ENCODE peak calls at places on chromosome 22, in four cellular contexts. S is IMR-90, E is K562, V is endothelial cell of umbilical vein. U is an unnamed sample. For H3K9me1, the result is how much of the 10 kb centered on the place peaks cover.

GRCh38 chr22:19942886-19943664 is 1.5 kb upstream of the TXNRD2 start:
- DNase-seq in V (peak), E (peak), S (peak), U (no peak)

GRCh38 chr22:39721456-39722325 is 151.1 kb downstream of the CACNA1I start:
- DNase-seq in E (no peak), V (no peak), S (no peak), U (no peak)

GRCh38 chr22:19178065-19178658 is 374 bp downstream of the SLC25A1 start:
- DNase-seq in S (peak), E (peak), V (peak), U (peak)

GRCh38 chr22:38505595-38506117 is 455 bp downstream of the DDX17 start:
- DNase-seq in S (peak), V (peak), E (peak), U (no peak)

GRCh38 chr22:48338793-48339705 is 1488.6 kb downstream of the BRD1 start:
- DNase-seq in V (no peak), E (no peak), S (no peak), U (no peak)

GRCh38 chr22:41256254-41256897 is 15.6 kb upstream of the CHADL start:
- DNase-seq in E (no peak), V (peak), S (peak), U (no peak)

GRCh38 chr22:19728271-19728670 is 4.9 kb downstream of the GP1BB start:
- DNase-seq in S (no peak), V (no peak), E (no peak), U (no peak)

GRCh38 chr22:37784829-37785495 is 22.8 kb upstream of the GCAT start:
- DNase-seq in S (no peak), V (no peak), E (no peak), U (no peak)

GRCh38 chr22:46972256-46972655 is 209.8 kb downstream of the TBC1D22A start:
- DNase-seq in S (no peak), V (no peak), E (no peak), U (no peak)

GRCh38 chr22:42963231-42963595 is 51.7 kb downstream of the PACSIN2 start:
- DNase-seq in E (no peak), S (no peak), V (no peak), U (no peak)

GRCh38 chr22:42959472-42960145 is 55.3 kb downstream of the PACSIN2 start:
- DNase-seq in S (peak), E (peak), V (peak), U (no peak)

GRCh38 chr22:42960146-42960509 is 54.8 kb downstream of the PACSIN2 start:
- DNase-seq in V (no peak), E (no peak), S (peak), U (no peak)

GRCh38 chr22:42962295-42963230 is 52.4 kb downstream of the PACSIN2 start:
- DNase-seq in S (peak), V (no peak), E (no peak), U (no peak)

GRCh38 chr22:42961815-42962214 is 53.1 kb downstream of the PACSIN2 start:
- DNase-seq in V (no peak), S (no peak), E (no peak), U (no peak)
- H3K9me1 ChIP-seq in V (under half), S (under half), E (under half), U (under half)

GRCh38 chr22:29388759-29389090 is 355 bp upstream of the AP1B1 start:
- DNase-seq in E (no peak), V (no peak), S (no peak), U (no peak)
- H3K27ac ChIP-seq in E (peak), V (no peak), S (peak), U (no peak)

DNA sequence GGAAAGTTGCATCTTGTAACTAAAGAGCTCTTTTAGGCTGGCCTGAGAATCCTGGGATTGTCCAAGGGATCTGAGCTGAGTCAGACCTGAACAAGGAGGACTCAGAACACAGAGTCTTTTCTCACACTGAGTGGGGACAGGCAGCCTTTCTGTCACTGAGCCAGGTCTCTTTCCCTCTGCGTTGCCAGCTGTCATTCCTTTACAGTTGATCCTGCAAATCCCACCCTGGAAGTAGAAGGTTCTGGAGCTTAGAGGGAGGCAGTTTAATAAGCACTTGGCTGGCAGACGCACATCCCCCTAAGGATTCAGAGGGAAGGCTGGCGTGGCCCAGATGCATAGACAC is 76.3 kb upstream of the SUSD2 start:
- DNase-seq in E (no peak), V (no peak), S (peak), U (no peak)
- H3K9me1 ChIP-seq in E (under half), V (under half), S (under half), U (under half)

GRCh38 chr22:29190051-29190450 is 15.6 kb upstream of the EMID1 start:
- DNase-seq in V (no peak), E (no peak), S (no peak), U (no peak)

GRCh38 chr22:29184886-29185575 is 20.7 kb upstream of the EMID1 start:
- DNase-seq in S (no peak), E (no peak), V (no peak), U (no peak)

GRCh38 chr22:29186302-29186701 is 19.4 kb upstream of the EMID1 start:
- DNase-seq in E (no peak), V (no peak), S (no peak), U (no peak)

GRCh38 chr22:29190915-29191314 is 14.8 kb upstream of the EMID1 start:
- DNase-seq in E (no peak), S (no peak), V (no peak), U (no peak)

DNA sequence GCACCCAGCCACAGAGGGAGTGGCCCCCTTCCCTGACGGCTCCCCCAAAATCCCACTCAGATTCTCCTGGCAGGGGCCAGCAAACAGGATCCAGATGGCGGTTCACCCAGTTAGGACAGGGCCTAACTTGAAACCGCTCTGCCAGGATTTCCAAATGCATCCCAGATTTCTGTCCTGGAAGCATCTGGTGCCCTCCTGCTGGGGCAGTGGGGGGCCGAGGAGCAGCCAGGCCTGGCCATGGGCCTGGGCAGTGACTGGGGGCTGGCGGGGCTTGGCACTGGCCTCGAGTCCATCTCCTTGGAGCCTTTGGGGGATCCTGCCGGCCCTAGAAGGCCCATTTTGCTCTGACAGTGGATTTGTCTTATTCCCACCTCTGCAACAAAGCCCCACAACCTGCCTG is 17.9 kb upstream of the EMID1 start:
- DNase-seq in V (no peak), S (no peak), E (no peak), U (no peak)
- H3K27ac ChIP-seq in V (no peak), S (no peak), E (no peak), U (no peak)

DNA sequence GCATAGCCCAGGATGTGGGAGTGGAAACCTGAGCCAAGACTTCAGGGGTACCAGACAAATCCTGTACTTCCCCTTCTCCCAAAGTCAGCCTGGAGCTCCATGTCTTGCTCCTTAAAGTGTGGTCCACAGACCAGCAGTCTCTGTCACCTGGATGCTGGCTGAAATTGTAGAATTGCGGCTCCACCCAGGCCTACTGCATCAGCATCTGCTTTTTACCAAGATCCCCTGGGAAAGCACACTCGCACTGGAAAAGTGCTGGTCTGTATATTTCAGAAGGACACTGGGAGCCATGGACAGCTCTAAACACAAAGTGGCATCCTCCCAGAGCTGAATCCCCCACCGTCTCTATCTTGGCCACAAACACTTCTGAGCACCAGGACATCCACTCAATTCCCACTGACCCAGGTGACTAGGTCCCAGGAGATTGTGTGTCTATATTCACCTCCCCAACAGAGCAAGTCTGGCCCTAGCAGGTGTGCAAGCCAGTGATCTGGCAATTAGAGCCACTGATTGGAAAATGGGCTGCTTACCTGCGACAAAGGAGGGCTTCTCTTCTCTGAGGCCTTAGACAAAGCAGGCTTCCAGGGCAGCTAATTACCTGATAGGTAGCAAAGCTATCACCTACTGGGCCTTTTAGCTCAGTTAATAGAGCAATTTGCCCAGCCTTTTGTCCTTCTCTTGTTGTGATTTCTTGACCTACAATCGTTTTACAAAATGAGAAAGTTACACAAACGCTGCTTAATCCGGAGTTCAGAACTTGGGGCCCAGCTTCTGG is 443.3 kb downstream of the MN1 start:
- DNase-seq in S (no peak), E (no peak), V (no peak), U (no peak)
- H3K9me1 ChIP-seq in S (under half), E (under half), V (under half), U (under half)

GRCh38 chr22:17772963-17773605 is 1.2 kb downstream of the BID start:
- DNase-seq in V (no peak), S (peak), E (peak), U (no peak)

GRCh38 chr22:17772249-17772962 is 1.9 kb downstream of the BID start:
- DNase-seq in S (peak), V (no peak), E (no peak), U (no peak)

GRCh38 chr22:17774206-17774927 is at the start of gene BID:
- DNase-seq in E (peak), V (peak), S (peak), U (no peak)

GRCh38 chr22:17774928-17775675 is 833 bp upstream of the BID start:
- DNase-seq in E (no peak), S (no peak), V (no peak), U (no peak)

DNA sequence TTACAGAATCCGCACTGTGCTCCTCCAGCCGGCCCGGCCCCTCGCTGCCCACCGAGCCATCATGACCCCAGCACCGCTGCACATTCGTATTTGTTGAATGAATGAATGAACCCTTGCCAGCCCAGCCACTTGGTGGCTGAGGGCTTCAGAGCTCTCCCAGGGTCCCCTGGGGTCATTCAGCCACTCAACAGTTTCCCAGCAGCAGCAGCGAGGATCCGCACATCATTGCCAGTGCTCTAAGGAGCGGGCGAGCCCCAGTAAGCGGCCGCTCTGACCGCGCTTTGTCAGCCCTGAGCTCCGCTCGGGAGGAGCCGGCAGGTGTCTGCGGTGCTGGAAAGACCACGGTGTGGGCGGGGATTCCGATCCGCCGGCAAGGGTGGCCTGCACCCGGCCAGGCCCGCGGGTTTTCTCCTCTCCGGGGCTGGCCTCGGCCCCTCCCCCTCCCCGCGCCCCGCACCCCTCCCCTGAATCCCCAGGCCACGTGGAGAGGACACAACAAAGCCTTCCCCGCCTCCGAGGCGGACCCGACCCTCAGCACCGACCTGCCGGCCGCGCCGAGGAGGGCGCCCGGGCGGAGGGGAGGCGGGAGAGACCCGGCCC is 563 bp downstream of the BID start:
- DNase-seq in S (peak), V (peak), E (peak), U (no peak)
- H3K27ac ChIP-seq in S (peak), V (peak), E (peak), U (no peak)

GRCh38 chr22:42986115-42986514 is 28.8 kb downstream of the PACSIN2 start:
- DNase-seq in S (no peak), V (no peak), E (no peak), U (no peak)

GRCh38 chr22:42984814-42985540 is 30.0 kb downstream of the PACSIN2 start:
- DNase-seq in E (no peak), S (no peak), V (no peak), U (no peak)

GRCh38 chr22:42985541-42985925 is 29.4 kb downstream of the PACSIN2 start:
- DNase-seq in V (no peak), E (no peak), S (no peak), U (no peak)

GRCh38 chr22:42984397-42984796 is 30.6 kb downstream of the PACSIN2 start:
- DNase-seq in E (no peak), S (no peak), V (no peak), U (no peak)

DNA sequence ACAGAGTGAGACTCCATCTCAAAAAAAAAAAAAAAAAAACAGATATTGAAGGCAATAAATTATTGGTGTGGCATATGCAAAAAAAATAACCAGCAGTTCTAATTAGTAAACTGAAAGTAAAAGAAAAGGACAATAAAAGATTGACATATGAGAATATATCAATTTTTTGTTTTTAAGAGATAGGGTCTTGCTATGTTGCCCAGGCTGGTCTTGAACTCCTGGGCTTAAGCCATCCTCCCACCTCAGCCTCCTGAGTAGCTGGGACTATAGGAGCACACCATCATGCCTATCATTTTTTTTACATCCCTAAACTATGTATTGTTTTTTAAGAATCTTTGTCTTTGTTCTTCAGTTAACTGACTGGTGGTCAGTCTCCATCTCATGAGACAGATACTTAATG is 31.5 kb downstream of the PACSIN2 start:
- DNase-seq in S (no peak), V (no peak), E (no peak), U (no peak)
- H3K9me1 ChIP-seq in S (under half), V (under half), E (under half), U (under half)

GRCh38 chr22:34877506-34877905 is 188.5 kb upstream of the ISX start:
- DNase-seq in V (no peak), E (no peak), S (no peak), U (no peak)

GRCh38 chr22:34880667-34881066 is 185.3 kb upstream of the ISX start:
- DNase-seq in S (no peak), E (no peak), V (no peak), U (no peak)

GRCh38 chr22:34881453-34881852 is 184.5 kb upstream of the ISX start:
- DNase-seq in S (no peak), V (no peak), E (no peak), U (no peak)

DNA sequence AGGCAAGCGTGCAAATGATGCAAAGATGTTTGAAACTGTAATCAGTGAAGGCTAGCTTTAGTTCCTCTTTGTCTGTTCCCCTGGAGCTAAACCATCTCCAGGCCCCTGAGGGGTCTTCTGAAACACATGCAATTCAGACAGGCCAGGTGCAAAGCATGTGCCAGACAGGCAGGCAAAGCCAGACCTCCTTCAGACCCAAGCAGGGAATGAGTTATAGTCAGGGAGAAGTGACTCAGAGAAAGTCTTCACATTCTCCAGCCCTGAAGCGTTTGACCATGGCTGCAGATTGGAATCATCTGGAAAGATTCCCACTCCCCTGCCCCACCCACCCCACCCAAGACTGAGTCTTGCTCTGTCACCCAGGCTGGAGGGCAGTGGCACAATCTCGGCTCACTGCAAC is 187.0 kb upstream of the ISX start:
- DNase-seq in V (no peak), S (no peak), E (no peak), U (peak)
- H3K27ac ChIP-seq in V (no peak), S (no peak), E (no peak), U (no peak)

GRCh38 chr22:26981520-26981919 is 324.1 kb downstream of the MIAT start:
- DNase-seq in V (no peak), S (no peak), E (no peak), U (no peak)
- H3K9me1 ChIP-seq in V (under half), S (under half), E (under half), U (under half)

GRCh38 chr22:36026741-36027140 is 1.9 kb downstream of the RBFOX2 start:
- DNase-seq in E (no peak), S (peak), V (peak), U (no peak)

GRCh38 chr22:36029406-36029755 is 757 bp upstream of the RBFOX2 start:
- DNase-seq in E (no peak), S (peak), V (no peak), U (no peak)

GRCh38 chr22:36028646-36029405 is at the start of gene RBFOX2:
- DNase-seq in S (peak), E (peak), V (peak), U (peak)

GRCh38 chr22:36027960-36028645 is 521 bp downstream of the RBFOX2 start:
- DNase-seq in S (no peak), V (peak), E (no peak), U (no peak)

GRCh38 chr22:36027579-36027959 is 1.1 kb downstream of the RBFOX2 start:
- DNase-seq in S (no peak), E (no peak), V (no peak), U (no peak)
- H3K27ac ChIP-seq in S (peak), E (peak), V (peak), U (peak)

U was measured in keratinocyte.